ENCODE peak calls at places on chromosomes 2 and 18, in nine cellular contexts. One of them, this sample, is unnamed.

GRCh38 chr18:74342416-74343043 is 26.9 kb downstream of the C18orf63 start:
- DNase-seq in retina: no peak
- DNase-seq in aorta: no peak
- DNase-seq in mesothelial cell of epicardium: no peak
- DNase-seq in GM18507: no peak
- DNase-seq in T-helper 2 cell: peak; percentile 7
- DNase-seq in activated CD8-positive, alpha-beta T cell treated with anti-CD3 and anti-CD28 coated beads, Interleukin-2, amount 10 ng/mL, durations not matched to agents 7 days and 5 days: peak; percentile 58
- DNase-seq in T-cell: peak; percentile 21
- DNase-seq in amygdala: no peak
- DNase-seq in this sample: peak; percentile 83

GRCh38 chr2:62194558-62195420 is 1.1 kb upstream of the B3GNT2 start:
- DNase-seq in retina: peak; percentile 34
- DNase-seq in aorta: no peak
- DNase-seq in mesothelial cell of epicardium: no peak
- DNase-seq in GM18507: no peak
- DNase-seq in T-helper 2 cell: no peak
- DNase-seq in activated CD8-positive, alpha-beta T cell treated with anti-CD3 and anti-CD28 coated beads, Interleukin-2, amount 10 ng/mL, durations not matched to agents 7 days and 5 days: no peak
- DNase-seq in T-cell: no peak
- DNase-seq in amygdala: no peak
- DNase-seq in this sample: no peak

GRCh38 chr18:11412790-11413189 is 196.6 kb upstream of the SLC35G4 start:
- DNase-seq in retina: peak; percentile 50
- DNase-seq in aorta: no peak
- DNase-seq in mesothelial cell of epicardium: no peak
- DNase-seq in GM18507: no peak
- DNase-seq in T-helper 2 cell: no peak
- DNase-seq in activated CD8-positive, alpha-beta T cell treated with anti-CD3 and anti-CD28 coated beads, Interleukin-2, amount 10 ng/mL, durations not matched to agents 7 days and 5 days: no peak
- DNase-seq in T-cell: no peak
- DNase-seq in amygdala: no peak
- DNase-seq in this sample: no peak

GRCh38 chr2:64832926-64833325 is 156.3 kb upstream of the SLC1A4 start:
- DNase-seq in retina: no peak
- DNase-seq in aorta: no peak
- DNase-seq in mesothelial cell of epicardium: no peak
- DNase-seq in GM18507: no peak
- DNase-seq in T-helper 2 cell: no peak
- DNase-seq in activated CD8-positive, alpha-beta T cell treated with anti-CD3 and anti-CD28 coated beads, Interleukin-2, amount 10 ng/mL, durations not matched to agents 7 days and 5 days: no peak
- DNase-seq in T-cell: no peak
- DNase-seq in amygdala: no peak
- DNase-seq in this sample: no peak

GRCh38 chr2:224836263-224836662 is 120.1 kb upstream of the CCDC195 start:
- DNase-seq in retina: no peak
- DNase-seq in aorta: no peak
- DNase-seq in mesothelial cell of epicardium: no peak
- DNase-seq in GM18507: no peak
- DNase-seq in T-helper 2 cell: no peak
- DNase-seq in activated CD8-positive, alpha-beta T cell treated with anti-CD3 and anti-CD28 coated beads, Interleukin-2, amount 10 ng/mL, durations not matched to agents 7 days and 5 days: no peak
- DNase-seq in T-cell: no peak
- DNase-seq in amygdala: no peak
- DNase-seq in this sample: no peak

GRCh38 chr2:101520246-101520645 is 45.3 kb upstream of the RFX8 start:
- DNase-seq in retina: no peak
- DNase-seq in aorta: no peak
- DNase-seq in mesothelial cell of epicardium: no peak
- DNase-seq in GM18507: no peak
- DNase-seq in T-helper 2 cell: no peak
- DNase-seq in activated CD8-positive, alpha-beta T cell treated with anti-CD3 and anti-CD28 coated beads, Interleukin-2, amount 10 ng/mL, durations not matched to agents 7 days and 5 days: no peak
- DNase-seq in T-cell: no peak
- DNase-seq in amygdala: no peak
- DNase-seq in this sample: no peak

GRCh38 chr18:62214790-62215189 is 27.7 kb downstream of the RELCH start:
- DNase-seq in retina: no peak
- DNase-seq in aorta: no peak
- DNase-seq in mesothelial cell of epicardium: no peak
- DNase-seq in GM18507: no peak
- DNase-seq in T-helper 2 cell: no peak
- DNase-seq in activated CD8-positive, alpha-beta T cell treated with anti-CD3 and anti-CD28 coated beads, Interleukin-2, amount 10 ng/mL, durations not matched to agents 7 days and 5 days: no peak
- DNase-seq in T-cell: no peak
- DNase-seq in amygdala: no peak
- DNase-seq in this sample: no peak

GRCh38 chr2:26274058-26274613 is 29.4 kb downstream of the HADHB start:
- DNase-seq in retina: no peak
- DNase-seq in aorta: no peak
- DNase-seq in mesothelial cell of epicardium: no peak
- DNase-seq in GM18507: no peak
- DNase-seq in T-helper 2 cell: no peak
- DNase-seq in activated CD8-positive, alpha-beta T cell treated with anti-CD3 and anti-CD28 coated beads, Interleukin-2, amount 10 ng/mL, durations not matched to agents 7 days and 5 days: no peak
- DNase-seq in T-cell: no peak
- DNase-seq in amygdala: no peak
- DNase-seq in this sample: no peak

GRCh38 chr2:234914371-234915154 is 37.3 kb upstream of the SH3BP4 start:
- DNase-seq in retina: no peak
- DNase-seq in aorta: no peak
- DNase-seq in mesothelial cell of epicardium: no peak
- DNase-seq in GM18507: no peak
- DNase-seq in T-helper 2 cell: no peak
- DNase-seq in activated CD8-positive, alpha-beta T cell treated with anti-CD3 and anti-CD28 coated beads, Interleukin-2, amount 10 ng/mL, durations not matched to agents 7 days and 5 days: no peak
- DNase-seq in T-cell: no peak
- DNase-seq in amygdala: peak; percentile 26
- DNase-seq in this sample: no peak

GRCh38 chr2:166609183-166609959 is 115.3 kb upstream of the SCN7A start:
- DNase-seq in retina: no peak
- DNase-seq in aorta: no peak
- DNase-seq in mesothelial cell of epicardium: no peak
- DNase-seq in GM18507: no peak
- DNase-seq in T-helper 2 cell: no peak
- DNase-seq in activated CD8-positive, alpha-beta T cell treated with anti-CD3 and anti-CD28 coated beads, Interleukin-2, amount 10 ng/mL, durations not matched to agents 7 days and 5 days: no peak
- DNase-seq in T-cell: no peak
- DNase-seq in amygdala: no peak
- DNase-seq in this sample: peak; percentile 7

GRCh38 chr2:64592994-64593655 is 60.6 kb downstream of the SERTAD2 start:
- DNase-seq in retina: no peak
- DNase-seq in aorta: no peak
- DNase-seq in mesothelial cell of epicardium: no peak
- DNase-seq in GM18507: no peak
- DNase-seq in T-helper 2 cell: no peak
- DNase-seq in activated CD8-positive, alpha-beta T cell treated with anti-CD3 and anti-CD28 coated beads, Interleukin-2, amount 10 ng/mL, durations not matched to agents 7 days and 5 days: no peak
- DNase-seq in T-cell: no peak
- DNase-seq in amygdala: no peak
- DNase-seq in this sample: no peak

GRCh38 chr2:36371070-36371962 is 15.7 kb downstream of the CRIM1 start:
- DNase-seq in retina: no peak
- DNase-seq in aorta: no peak
- DNase-seq in mesothelial cell of epicardium: no peak
- DNase-seq in GM18507: no peak
- DNase-seq in T-helper 2 cell: no peak
- DNase-seq in activated CD8-positive, alpha-beta T cell treated with anti-CD3 and anti-CD28 coated beads, Interleukin-2, amount 10 ng/mL, durations not matched to agents 7 days and 5 days: no peak
- DNase-seq in T-cell: no peak
- DNase-seq in amygdala: no peak
- DNase-seq in this sample: no peak

GRCh38 chr18:46756559-46757201 is at the start of gene ST8SIA5:
- DNase-seq in retina: peak; percentile 76
- DNase-seq in aorta: no peak
- DNase-seq in mesothelial cell of epicardium: no peak
- DNase-seq in GM18507: no peak
- DNase-seq in T-helper 2 cell: no peak
- DNase-seq in activated CD8-positive, alpha-beta T cell treated with anti-CD3 and anti-CD28 coated beads, Interleukin-2, amount 10 ng/mL, durations not matched to agents 7 days and 5 days: peak; percentile 18
- DNase-seq in T-cell: no peak
- DNase-seq in amygdala: peak; percentile 13
- DNase-seq in this sample: peak; percentile 64

GRCh38 chr2:237315170-237315880 is 98.6 kb downstream of the COL6A3 start:
- DNase-seq in retina: peak; percentile 53
- DNase-seq in aorta: peak; percentile 93
- DNase-seq in mesothelial cell of epicardium: peak; percentile 54
- DNase-seq in GM18507: no peak
- DNase-seq in T-helper 2 cell: no peak
- DNase-seq in activated CD8-positive, alpha-beta T cell treated with anti-CD3 and anti-CD28 coated beads, Interleukin-2, amount 10 ng/mL, durations not matched to agents 7 days and 5 days: no peak
- DNase-seq in T-cell: no peak
- DNase-seq in amygdala: peak; percentile 24
- DNase-seq in this sample: peak; percentile 95

GRCh38 chr18:49011291-49011746 is 60.6 kb upstream of the SMAD7 start:
- DNase-seq in retina: no peak
- DNase-seq in aorta: peak; percentile 55
- DNase-seq in mesothelial cell of epicardium: peak; percentile 17
- DNase-seq in GM18507: no peak
- DNase-seq in T-helper 2 cell: no peak
- DNase-seq in activated CD8-positive, alpha-beta T cell treated with anti-CD3 and anti-CD28 coated beads, Interleukin-2, amount 10 ng/mL, durations not matched to agents 7 days and 5 days: no peak
- DNase-seq in T-cell: no peak
- DNase-seq in amygdala: no peak
- DNase-seq in this sample: no peak

GRCh38 chr2:235553696-235554100 is 59.9 kb downstream of the AGAP1 start:
- DNase-seq in retina: no peak
- DNase-seq in aorta: peak; percentile 41
- DNase-seq in mesothelial cell of epicardium: no peak
- DNase-seq in GM18507: no peak
- DNase-seq in T-helper 2 cell: no peak
- DNase-seq in activated CD8-positive, alpha-beta T cell treated with anti-CD3 and anti-CD28 coated beads, Interleukin-2, amount 10 ng/mL, durations not matched to agents 7 days and 5 days: no peak
- DNase-seq in T-cell: no peak
- DNase-seq in amygdala: no peak
- DNase-seq in this sample: no peak

GRCh38 chr2:111900859-111901258 is 2.5 kb downstream of the MERTK start:
- DNase-seq in retina: peak; percentile 43
- DNase-seq in aorta: no peak
- DNase-seq in mesothelial cell of epicardium: no peak
- DNase-seq in GM18507: no peak
- DNase-seq in T-helper 2 cell: no peak
- DNase-seq in activated CD8-positive, alpha-beta T cell treated with anti-CD3 and anti-CD28 coated beads, Interleukin-2, amount 10 ng/mL, durations not matched to agents 7 days and 5 days: no peak
- DNase-seq in T-cell: no peak
- DNase-seq in amygdala: no peak
- DNase-seq in this sample: peak; percentile 64

GRCh38 chr18:23876921-23877320 is 137.6 kb upstream of the TTC39C start:
- DNase-seq in retina: no peak
- DNase-seq in aorta: no peak
- DNase-seq in mesothelial cell of epicardium: no peak
- DNase-seq in GM18507: no peak
- DNase-seq in T-helper 2 cell: no peak
- DNase-seq in activated CD8-positive, alpha-beta T cell treated with anti-CD3 and anti-CD28 coated beads, Interleukin-2, amount 10 ng/mL, durations not matched to agents 7 days and 5 days: no peak
- DNase-seq in T-cell: no peak
- DNase-seq in amygdala: no peak
- DNase-seq in this sample: no peak

GRCh38 chr2:133814890-133815289 is 246.6 kb upstream of the NCKAP5 start:
- DNase-seq in retina: no peak
- DNase-seq in aorta: no peak
- DNase-seq in mesothelial cell of epicardium: no peak
- DNase-seq in GM18507: no peak
- DNase-seq in T-helper 2 cell: no peak
- DNase-seq in activated CD8-positive, alpha-beta T cell treated with anti-CD3 and anti-CD28 coated beads, Interleukin-2, amount 10 ng/mL, durations not matched to agents 7 days and 5 days: no peak
- DNase-seq in T-cell: no peak
- DNase-seq in amygdala: no peak
- DNase-seq in this sample: no peak

GRCh38 chr2:40740419-40740818 is 288.5 kb upstream of the SLC8A1 start:
- DNase-seq in retina: no peak
- DNase-seq in aorta: no peak
- DNase-seq in mesothelial cell of epicardium: no peak
- DNase-seq in GM18507: no peak
- DNase-seq in T-helper 2 cell: no peak
- DNase-seq in activated CD8-positive, alpha-beta T cell treated with anti-CD3 and anti-CD28 coated beads, Interleukin-2, amount 10 ng/mL, durations not matched to agents 7 days and 5 days: no peak
- DNase-seq in T-cell: no peak
- DNase-seq in amygdala: no peak
- DNase-seq in this sample: peak; percentile 21

GRCh38 chr2:181546086-181546485 is 88.9 kb downstream of the ITGA4 start:
- DNase-seq in retina: no peak
- DNase-seq in aorta: no peak
- DNase-seq in mesothelial cell of epicardium: no peak
- DNase-seq in GM18507: no peak
- DNase-seq in T-helper 2 cell: no peak
- DNase-seq in activated CD8-positive, alpha-beta T cell treated with anti-CD3 and anti-CD28 coated beads, Interleukin-2, amount 10 ng/mL, durations not matched to agents 7 days and 5 days: no peak
- DNase-seq in T-cell: no peak
- DNase-seq in amygdala: no peak
- DNase-seq in this sample: no peak

GRCh38 chr2:68235090-68235489 is 17.2 kb downstream of the PPP3R1 start:
- DNase-seq in retina: no peak
- DNase-seq in aorta: no peak
- DNase-seq in mesothelial cell of epicardium: no peak
- DNase-seq in GM18507: no peak
- DNase-seq in T-helper 2 cell: no peak
- DNase-seq in activated CD8-positive, alpha-beta T cell treated with anti-CD3 and anti-CD28 coated beads, Interleukin-2, amount 10 ng/mL, durations not matched to agents 7 days and 5 days: no peak
- DNase-seq in T-cell: no peak
- DNase-seq in amygdala: no peak
- DNase-seq in this sample: no peak

GRCh38 chr2:9647884-9648283 is 17.1 kb upstream of the YWHAQ start:
- DNase-seq in retina: no peak
- DNase-seq in aorta: no peak
- DNase-seq in mesothelial cell of epicardium: no peak
- DNase-seq in GM18507: no peak
- DNase-seq in T-helper 2 cell: no peak
- DNase-seq in activated CD8-positive, alpha-beta T cell treated with anti-CD3 and anti-CD28 coated beads, Interleukin-2, amount 10 ng/mL, durations not matched to agents 7 days and 5 days: no peak
- DNase-seq in T-cell: no peak
- DNase-seq in amygdala: no peak
- DNase-seq in this sample: no peak

This sample was measured in left kidney.